ENCODE peak calls at places on chromosomes 5 and 9, in seven cellular contexts. X is IMR-90, H is H9, T is mesendoderm, K is trophoblast cell, W is neuronal stem cell, F is H1. Q is an unnamed sample.

GRCh38 chr9:91500509-91501011 is 76.9 kb upstream of the NFIL3 start:
- DNase-seq in X (peak), H (no peak), T (no peak), K (no peak), W (no peak), F (no peak), Q (peak)

GRCh38 chr5:9774472-9775079 is 144.4 kb upstream of the TAS2R1 start:
- DNase-seq in X (peak), H (no peak), T (peak), K (no peak), W (no peak), F (no peak), Q (peak)

GRCh38 chr5:69497006-69497520 is 4.5 kb downstream of the OCLN start:
- DNase-seq in X (no peak), H (no peak), T (no peak), K (no peak), W (no peak), F (no peak), Q (no peak)

GRCh38 chr9:1995084-1995483 is 20.1 kb upstream of the SMARCA2 start:
- DNase-seq in X (no peak), H (no peak), T (peak), K (peak), W (no peak), F (no peak), Q (no peak)

GRCh38 chr9:9942764-9943424 is 669.9 kb downstream of the PTPRD start:
- DNase-seq in X (peak), H (peak), T (peak), K (peak), W (peak), F (peak), Q (peak)

GRCh38 chr5:107112207-107112606 is 558.5 kb downstream of the EFNA5 start:
- DNase-seq in X (no peak), H (no peak), T (no peak), K (no peak), W (no peak), F (no peak), Q (no peak)

GRCh38 chr9:128733256-128733655 is 9.3 kb upstream of the ZDHHC12 start:
- DNase-seq in X (peak), H (peak), T (peak), K (peak), W (peak), F (peak), Q (peak)

GRCh38 chr9:33750839-33751339 is 44.5 kb upstream of the PRSS3 start:
- DNase-seq in X (no peak), H (no peak), T (no peak), K (no peak), W (no peak), F (no peak), Q (no peak)

GRCh38 chr9:136242248-136242647 is 3.4 kb downstream of the QSOX2 start:
- DNase-seq in X (no peak), H (no peak), T (no peak), K (no peak), W (no peak), F (no peak), Q (no peak)

GRCh38 chr9:114039484-114039883 is 38.6 kb downstream of the AMBP start:
- DNase-seq in X (no peak), H (no peak), T (no peak), K (no peak), W (no peak), F (peak), Q (no peak)

GRCh38 chr5:55650391-55650790 is 61.7 kb downstream of the SLC38A9 start:
- DNase-seq in X (peak), H (no peak), T (no peak), K (no peak), W (no peak), F (no peak), Q (peak)

GRCh38 chr9:106920701-106921283 is 57.8 kb downstream of the ZNF462 start:
- DNase-seq in X (peak), H (no peak), T (peak), K (no peak), W (peak), F (no peak), Q (peak)

GRCh38 chr9:121285835-121286687 is 18.1 kb downstream of the GSN start:
- DNase-seq in X (peak), H (peak), T (peak), K (peak), W (no peak), F (peak), Q (peak)

GRCh38 chr9:72140582-72140981 is 8.7 kb upstream of the GDA start:
- DNase-seq in X (no peak), H (no peak), T (peak), K (peak), W (no peak), F (no peak), Q (no peak)

GRCh38 chr5:40676643-40677333 is 2.9 kb upstream of the PTGER4 start:
- DNase-seq in X (peak), H (peak), T (peak), K (no peak), W (no peak), F (no peak), Q (peak)

GRCh38 chr9:80501635-80502034 is 929.9 kb downstream of the TLE4 start:
- DNase-seq in X (peak), H (no peak), T (no peak), K (no peak), W (no peak), F (no peak), Q (peak)

GRCh38 chr5:1840741-1841521 is 39.7 kb downstream of the NDUFS6 start:
- DNase-seq in X (no peak), H (peak), T (peak), K (no peak), W (peak), F (peak), Q (no peak)

GRCh38 chr5:176578391-176578808 is 29.3 kb downstream of the CDHR2 start:
- DNase-seq in X (peak), H (peak), T (peak), K (peak), W (peak), F (peak), Q (peak)

GRCh38 chr5:80569961-80570786 is at the start of gene ANKRD34B:
- DNase-seq in X (no peak), H (peak), T (peak), K (peak), W (peak), F (peak), Q (peak)

GRCh38 chr9:99041618-99042017 is 63.3 kb upstream of the TGFBR1 start:
- DNase-seq in X (no peak), H (no peak), T (no peak), K (no peak), W (no peak), F (no peak), Q (no peak)

GRCh38 chr5:151427258-151427657 is 20.1 kb upstream of the SLC36A1 start:
- DNase-seq in X (no peak), H (no peak), T (peak), K (peak), W (no peak), F (no peak), Q (no peak)

GRCh38 chr9:137110147-137110910 is 4.2 kb downstream of the DPP7 start:
- DNase-seq in X (no peak), H (no peak), T (no peak), K (no peak), W (no peak), F (no peak), Q (no peak)

GRCh38 chr5:9498541-9499497 is 47.1 kb downstream of the SEMA5A start:
- DNase-seq in X (peak), H (peak), T (peak), K (peak), W (peak), F (peak), Q (peak)

GRCh38 chr9:2726620-2727335 is 9.5 kb downstream of the KCNV2 start:
- DNase-seq in X (peak), H (no peak), T (peak), K (no peak), W (no peak), F (no peak), Q (no peak)

GRCh38 chr9:114991861-114992260 is 61.5 kb upstream of the TNFSF8 start:
- DNase-seq in X (no peak), H (no peak), T (no peak), K (no peak), W (no peak), F (no peak), Q (no peak)

GRCh38 chr9:6566409-6567139 is 79.0 kb downstream of the GLDC start:
- DNase-seq in X (peak), H (no peak), T (peak), K (peak), W (no peak), F (no peak), Q (peak)

GRCh38 chr9:112841261-112841660 is 49.4 kb downstream of the SLC46A2 start:
- DNase-seq in X (no peak), H (no peak), T (no peak), K (no peak), W (no peak), F (no peak), Q (no peak)

GRCh38 chr9:135376511-135377173 is 102.9 kb upstream of the PPP1R26 start:
- DNase-seq in X (no peak), H (no peak), T (no peak), K (no peak), W (no peak), F (no peak), Q (no peak)

GRCh38 chr9:115237383-115238087 is 119.6 kb upstream of the TNC start:
- DNase-seq in X (no peak), H (no peak), T (no peak), K (no peak), W (no peak), F (no peak), Q (peak)

GRCh38 chr9:1918642-1919041 is 96.5 kb upstream of the SMARCA2 start:
- DNase-seq in X (no peak), H (no peak), T (no peak), K (no peak), W (no peak), F (no peak), Q (no peak)

GRCh38 chr5:107704686-107705389 is 34.1 kb upstream of the EFNA5 start:
- DNase-seq in X (no peak), H (no peak), T (no peak), K (no peak), W (no peak), F (no peak), Q (peak)

GRCh38 chr9:130028493-130029222 is 14.3 kb downstream of the FNBP1 start:
- DNase-seq in X (no peak), H (no peak), T (no peak), K (no peak), W (no peak), F (no peak), Q (no peak)

GRCh38 chr9:17556935-17557334 is 21.9 kb upstream of the SH3GL2 start:
- DNase-seq in X (no peak), H (no peak), T (no peak), K (no peak), W (no peak), F (no peak), Q (no peak)

DNA sequence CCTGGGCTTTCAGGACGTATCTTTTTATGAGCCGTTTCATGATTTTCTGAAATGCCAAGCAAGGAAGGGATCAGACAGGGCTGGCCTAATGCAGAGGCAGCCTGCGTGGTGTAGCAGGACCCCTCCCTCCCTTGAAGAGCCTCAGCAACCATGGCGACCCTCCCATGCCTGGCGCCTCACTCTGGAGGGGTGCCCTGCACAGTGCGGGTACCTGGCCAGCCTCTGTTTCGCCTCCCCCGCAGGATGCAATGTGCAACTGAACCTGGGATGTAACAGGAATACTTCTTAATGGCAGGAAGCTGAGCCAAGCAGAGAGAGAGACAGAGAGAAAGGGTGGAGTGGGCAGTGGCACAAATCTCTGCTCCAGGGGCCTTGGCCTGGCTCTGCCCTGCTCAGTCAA is 23.3 kb upstream of the SMIM32 start:
- DNase-seq in X (no peak), H (no peak), T (no peak), K (no peak), W (no peak), F (no peak), Q (no peak)
- H2AK5ac ChIP-seq in X (no peak), H (no peak), T (no peak), K (no peak), W (no peak), F (no peak), Q (no peak)

DNA sequence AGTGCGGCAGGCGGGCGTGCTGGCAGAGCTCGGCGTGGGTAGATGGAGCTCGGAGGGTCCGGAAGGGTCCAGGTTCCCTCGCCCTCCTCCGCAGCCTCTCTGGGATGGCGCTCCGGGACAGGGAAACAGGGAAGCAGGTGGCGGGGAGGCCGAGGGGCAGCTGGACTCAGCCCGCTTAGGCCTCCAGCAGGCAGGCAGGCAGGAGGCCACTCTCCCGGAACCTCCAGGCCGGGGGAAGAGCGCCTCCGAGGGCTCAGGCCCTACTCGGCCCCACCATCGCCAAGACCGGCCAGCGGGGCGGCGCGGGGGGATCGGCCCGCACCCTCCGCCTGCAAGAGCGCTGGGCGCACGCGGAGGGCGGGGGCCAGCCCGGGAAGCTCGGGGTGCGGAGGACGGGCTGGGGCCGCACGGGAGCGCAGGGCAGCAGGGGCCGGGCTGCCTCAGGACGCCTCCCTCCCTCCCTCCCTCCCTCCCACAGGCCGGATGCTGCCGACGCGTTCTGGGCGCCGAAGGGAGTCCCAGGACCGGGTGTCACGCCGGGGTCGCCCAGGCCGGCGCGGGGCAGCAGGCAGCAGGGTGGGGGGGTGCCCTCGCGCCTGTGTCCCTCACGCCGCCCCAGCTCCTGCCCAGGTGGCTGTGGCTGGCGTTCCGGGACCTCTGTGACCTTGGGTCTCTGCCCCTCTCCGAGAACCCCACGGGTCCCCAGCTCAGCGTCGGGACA is 977 bp downstream of the MGAT4B start:
- DNase-seq in X (no peak), H (peak), T (no peak), K (peak), W (no peak), F (no peak), Q (peak)
- H3K27ac ChIP-seq in X (peak), H (no peak), T (peak), K (peak), W (no peak), F (no peak), Q (peak)

DNA sequence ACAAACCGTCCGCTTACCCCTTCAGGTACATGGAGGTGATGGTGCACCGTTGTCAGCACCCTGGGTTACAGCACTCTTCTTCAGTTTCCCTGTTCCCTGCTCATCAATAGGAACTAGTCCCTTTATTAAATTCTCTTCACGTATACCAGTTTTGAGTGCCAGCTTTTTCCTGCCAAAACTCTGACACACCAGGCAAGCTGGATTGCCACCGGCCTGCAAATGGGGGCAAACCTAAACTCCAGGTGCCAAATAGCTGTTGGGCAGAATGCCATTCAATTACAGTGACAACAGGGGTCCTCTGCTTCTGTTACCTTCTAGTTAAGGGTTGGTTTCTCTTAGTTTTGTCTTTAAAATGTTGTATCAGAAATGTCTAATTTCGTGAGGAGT is 400.4 kb downstream of the OSTF1 start:
- DNase-seq in X (no peak), H (no peak), T (no peak), K (no peak), W (no peak), F (no peak), Q (no peak)
- H2AK5ac ChIP-seq in X (no peak), H (no peak), T (no peak), K (no peak), W (no peak), F (no peak), Q (no peak)

GRCh38 chr9:69036319-69036718 is 767 bp downstream of the FXN start:
- DNase-seq in X (peak), H (no peak), T (no peak), K (peak), W (no peak), F (no peak), Q (peak)

GRCh38 chr9:69034071-69034470 is 1.5 kb upstream of the FXN start:
- DNase-seq in X (no peak), H (no peak), T (no peak), K (peak), W (no peak), F (no peak), Q (no peak)

GRCh38 chr9:69035438-69036316 is at the start of gene FXN:
- DNase-seq in X (peak), H (peak), T (peak), K (peak), W (peak), F (peak), Q (peak)

GRCh38 chr9:69040646-69041045 is 5.1 kb downstream of the FXN start:
- DNase-seq in X (no peak), H (no peak), T (no peak), K (peak), W (no peak), F (no peak), Q (no peak)

DNA sequence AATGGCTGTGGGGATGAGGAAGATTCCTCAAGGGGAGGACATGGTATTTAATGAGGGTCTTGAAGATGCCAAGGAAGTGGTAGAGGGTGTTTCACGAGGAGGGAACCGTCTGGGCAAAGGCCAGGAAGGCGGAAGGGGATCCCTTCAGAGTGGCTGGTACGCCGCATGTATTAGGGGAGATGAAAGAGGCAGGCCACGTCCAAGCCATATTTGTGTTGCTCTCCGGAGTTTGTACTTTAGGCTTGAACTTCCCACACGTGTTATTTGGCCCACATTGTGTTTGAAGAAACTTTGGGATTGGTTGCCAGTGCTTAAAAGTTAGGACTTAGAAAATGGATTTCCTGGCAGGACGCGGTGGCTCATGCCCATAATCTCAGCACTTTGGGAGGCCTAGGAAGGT is 1.2 kb downstream of the FXN start:
- DNase-seq in X (no peak), H (no peak), T (no peak), K (no peak), W (no peak), F (no peak), Q (no peak)
- H3K27ac ChIP-seq in X (no peak), H (no peak), T (no peak), K (no peak), W (no peak), F (no peak), Q (no peak)

DNA sequence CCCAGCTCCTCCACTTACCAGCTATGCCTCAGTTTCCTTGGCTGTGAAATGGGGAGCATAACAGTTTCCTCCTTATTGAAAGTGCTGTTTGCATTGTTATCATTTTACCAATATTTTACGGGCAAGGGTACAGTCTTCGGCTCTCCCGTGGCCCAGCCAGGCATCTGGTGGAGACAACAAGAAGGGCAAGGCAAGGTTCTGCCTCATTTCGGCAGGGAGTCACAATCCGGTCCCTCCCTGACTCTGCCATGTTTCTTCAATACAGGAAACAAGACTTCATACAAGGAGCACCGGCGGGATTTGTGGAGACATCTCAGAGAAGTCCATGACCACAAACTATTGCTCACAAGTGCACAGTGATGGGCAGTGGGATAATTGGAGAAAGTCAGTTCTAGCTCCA is 174.0 kb downstream of the FGF18 start:
- DNase-seq in X (no peak), H (peak), T (no peak), K (no peak), W (no peak), F (peak), Q (no peak)
- H2AK5ac ChIP-seq in X (no peak), H (no peak), T (no peak), K (no peak), W (no peak), F (no peak), Q (no peak)